ENCODE peak calls at places on chromosomes 11 and 22, in four cellular contexts. U, Z, P and V are unnamed samples.

GRCh38 chr11:102448869-102449224 is 3.7 kb downstream of the TMEM123 start:
- DNase-seq in U (no peak), Z (no peak), P (no peak), V (no peak)

GRCh38 chr22:17842386-17842785 is 68.1 kb upstream of the BID start:
- DNase-seq in U (peak), Z (peak), P (no peak), V (no peak)

GRCh38 chr11:21415566-21415965 is 746.2 kb downstream of the NELL1 start:
- DNase-seq in U (no peak), Z (no peak), P (no peak), V (no peak)

GRCh38 chr22:43887391-43887790 is 4.4 kb downstream of the PNPLA5 start:
- DNase-seq in U (peak), Z (no peak), P (no peak), V (peak)

GRCh38 chr11:61860054-61860903 is 31.1 kb downstream of the FADS3 start:
- DNase-seq in U (peak), Z (no peak), P (no peak), V (no peak)

GRCh38 chr11:28799316-28799715 is 691.1 kb downstream of the METTL15 start:
- DNase-seq in U (no peak), Z (no peak), P (no peak), V (no peak)

GRCh38 chr22:45642966-45643365 is 28.7 kb upstream of the ATXN10 start:
- DNase-seq in U (no peak), Z (no peak), P (no peak), V (no peak)

GRCh38 chr11:111982019-111982464 is 43.2 kb upstream of the DLAT start:
- DNase-seq in U (no peak), Z (peak), P (peak), V (no peak)

GRCh38 chr22:49398646-49399045 is 429.0 kb downstream of the BRD1 start:
- DNase-seq in U (no peak), Z (no peak), P (no peak), V (no peak)

GRCh38 chr11:73995247-73995646 is 12.6 kb upstream of the UCP2 start:
- DNase-seq in U (no peak), Z (peak), P (no peak), V (no peak)

GRCh38 chr11:35418847-35419712 is at the start of gene SLC1A2:
- DNase-seq in U (no peak), Z (peak), P (no peak), V (no peak)

GRCh38 chr11:44726278-44727113 is at the start of gene TSPAN18:
- DNase-seq in U (peak), Z (peak), P (no peak), V (no peak)

GRCh38 chr11:77503006-77503405 is 29.1 kb upstream of the PAK1 start:
- DNase-seq in U (no peak), Z (no peak), P (no peak), V (no peak)

GRCh38 chr11:112285918-112286317 is 25.3 kb upstream of the PLET1 start:
- DNase-seq in U (no peak), Z (no peak), P (no peak), V (no peak)

GRCh38 chr11:69005183-69005630 is 7.8 kb downstream of the MRGPRF start:
- DNase-seq in U (peak), Z (no peak), P (no peak), V (peak)

GRCh38 chr11:68770781-68771180 is 19.5 kb upstream of the TESMIN start:
- DNase-seq in U (no peak), Z (no peak), P (no peak), V (no peak)

GRCh38 chr22:45995405-45996101 is 18.6 kb upstream of the WNT7B start:
- DNase-seq in U (no peak), Z (no peak), P (no peak), V (peak)

GRCh38 chr22:37092997-37093396 is 16.5 kb downstream of the TMPRSS6 start:
- DNase-seq in U (no peak), Z (no peak), P (no peak), V (no peak)

GRCh38 chr11:13010737-13011342 is 1.7 kb downstream of the RASSF10 start:
- DNase-seq in U (no peak), Z (no peak), P (no peak), V (no peak)

GRCh38 chr11:3203221-3204043 is 15.2 kb downstream of the MRGPRG start:
- DNase-seq in U (peak), Z (no peak), P (no peak), V (peak)

GRCh38 chr22:17633217-17633997 is 4.9 kb upstream of the ATP6V1E1 start:
- DNase-seq in U (no peak), Z (no peak), P (no peak), V (no peak)

GRCh38 chr11:44286268-44286880 is 23.6 kb downstream of the ALX4 start:
- DNase-seq in U (no peak), Z (peak), P (peak), V (no peak)

GRCh38 chr11:40842750-40843339 is 616.6 kb downstream of the LRRC4C start:
- DNase-seq in U (no peak), Z (no peak), P (no peak), V (no peak)

GRCh38 chr11:69563946-69564780 is 76.8 kb upstream of the CCND1 start:
- DNase-seq in U (peak), Z (no peak), P (no peak), V (no peak)

GRCh38 chr11:85884581-85885021 is 29.4 kb downstream of the CCDC83 start:
- DNase-seq in U (no peak), Z (no peak), P (no peak), V (no peak)

GRCh38 chr22:18057568-18058209 is 20.1 kb upstream of the PEX26 start:
- DNase-seq in U (peak), Z (peak), P (peak), V (no peak)

GRCh38 chr11:33691051-33691864 is 9.4 kb downstream of the C11orf91 start:
- DNase-seq in U (no peak), Z (no peak), P (no peak), V (no peak)

GRCh38 chr11:110069158-110069737 is 23.9 kb upstream of the ZC3H12C start:
- DNase-seq in U (peak), Z (no peak), P (peak), V (no peak)

GRCh38 chr11:117878939-117879475 is 2.5 kb upstream of the FXYD6 start:
- DNase-seq in U (no peak), Z (no peak), P (no peak), V (no peak)

GRCh38 chr11:124669193-124669592 is 4.3 kb downstream of the SIAE start:
- DNase-seq in U (no peak), Z (peak), P (peak), V (no peak)

GRCh38 chr11:66277475-66278391 is at the start of gene CNIH2:
- DNase-seq in U (no peak), Z (peak), P (no peak), V (no peak)

GRCh38 chr11:92846542-92847125 is 122.8 kb upstream of the MTNR1B start:
- DNase-seq in U (no peak), Z (no peak), P (no peak), V (no peak)

GRCh38 chr11:1072116-1072820 is 2.4 kb upstream of the MUC2 start:
- DNase-seq in U (peak), Z (no peak), P (no peak), V (peak)

DNA sequence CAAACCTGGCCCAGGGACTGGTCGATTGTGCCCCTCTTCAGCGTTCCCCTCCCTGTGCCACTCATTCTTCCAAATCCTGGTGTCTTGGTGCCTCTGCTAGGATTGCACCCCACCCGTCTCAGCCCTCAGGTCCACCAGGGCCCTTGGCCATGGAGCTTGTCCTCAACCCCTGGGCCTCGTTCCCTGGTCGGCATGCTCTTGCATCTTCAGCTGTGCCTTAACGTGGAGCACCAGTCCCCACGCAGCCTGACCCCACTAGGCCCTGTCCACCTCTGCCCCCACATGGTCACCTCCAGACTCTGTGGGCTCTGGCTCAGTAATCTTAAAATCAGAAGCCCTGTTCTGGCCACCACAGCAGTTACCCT is 61.1 kb downstream of the OSBP2 start:
- DNase-seq in U (no peak), Z (no peak), P (no peak), V (no peak)
- TF ChIP-seq CTCF in U (no peak), Z (no peak), P (no peak), V (peak)

GRCh38 chr22:21629262-21630149 is at the start of gene YDJC:
- DNase-seq in U (peak), Z (peak), P (peak), V (peak)
- TF ChIP-seq CTCF in U (peak), Z (peak), P (peak), V (peak)

DNA sequence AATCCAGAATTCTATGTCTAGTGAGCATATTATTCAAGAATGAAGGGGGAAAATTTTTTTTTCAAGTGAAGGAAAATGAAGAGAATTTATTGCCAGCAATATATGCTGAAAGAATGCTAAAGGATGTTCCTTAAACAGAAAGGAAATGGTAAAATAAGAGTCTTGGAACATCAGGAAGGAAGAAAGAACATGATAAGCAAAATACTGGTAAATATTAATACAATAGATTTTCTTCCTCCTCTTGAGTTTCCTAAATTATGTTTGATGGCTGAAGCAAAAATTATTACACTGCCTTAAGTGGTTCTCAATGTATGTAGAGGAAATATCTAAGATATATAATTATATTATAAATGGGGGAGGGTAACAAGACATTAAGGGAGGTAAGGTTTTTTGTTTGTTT is 9.6 kb upstream of the CLDN5 start:
- DNase-seq in U (no peak), Z (no peak), P (no peak), V (no peak)
- TF ChIP-seq CTCF in U (no peak), Z (no peak), P (no peak), V (no peak)

GRCh38 chr22:40571887-40572286 is 64.6 kb downstream of the MRTFA start:
- DNase-seq in U (no peak), Z (no peak), P (no peak), V (no peak)
- TF ChIP-seq CTCF in U (no peak), Z (no peak), P (no peak), V (no peak)

GRCh38 chr11:71117311-71117710 is 135.1 kb downstream of the SHANK2 start:
- DNase-seq in U (no peak), Z (no peak), P (no peak), V (no peak)

GRCh38 chr11:71124127-71124526 is 128.2 kb downstream of the SHANK2 start:
- DNase-seq in U (no peak), Z (no peak), P (no peak), V (no peak)

GRCh38 chr11:71118671-71119250 is 133.6 kb downstream of the SHANK2 start:
- DNase-seq in U (no peak), Z (no peak), P (no peak), V (no peak)

GRCh38 chr11:71119656-71120269 is 132.6 kb downstream of the SHANK2 start:
- DNase-seq in U (no peak), Z (no peak), P (no peak), V (no peak)

GRCh38 chr11:71120346-71120963 is 131.9 kb downstream of the SHANK2 start:
- DNase-seq in U (no peak), Z (no peak), P (no peak), V (no peak)
- TF ChIP-seq CTCF in U (no peak), Z (no peak), P (no peak), V (peak)

GRCh38 chr22:41367039-41367679 is 14.6 kb upstream of the TEF start:
- DNase-seq in U (peak), Z (no peak), P (peak), V (peak)
- TF ChIP-seq CTCF in U (peak), Z (no peak), P (peak), V (peak)

DNA sequence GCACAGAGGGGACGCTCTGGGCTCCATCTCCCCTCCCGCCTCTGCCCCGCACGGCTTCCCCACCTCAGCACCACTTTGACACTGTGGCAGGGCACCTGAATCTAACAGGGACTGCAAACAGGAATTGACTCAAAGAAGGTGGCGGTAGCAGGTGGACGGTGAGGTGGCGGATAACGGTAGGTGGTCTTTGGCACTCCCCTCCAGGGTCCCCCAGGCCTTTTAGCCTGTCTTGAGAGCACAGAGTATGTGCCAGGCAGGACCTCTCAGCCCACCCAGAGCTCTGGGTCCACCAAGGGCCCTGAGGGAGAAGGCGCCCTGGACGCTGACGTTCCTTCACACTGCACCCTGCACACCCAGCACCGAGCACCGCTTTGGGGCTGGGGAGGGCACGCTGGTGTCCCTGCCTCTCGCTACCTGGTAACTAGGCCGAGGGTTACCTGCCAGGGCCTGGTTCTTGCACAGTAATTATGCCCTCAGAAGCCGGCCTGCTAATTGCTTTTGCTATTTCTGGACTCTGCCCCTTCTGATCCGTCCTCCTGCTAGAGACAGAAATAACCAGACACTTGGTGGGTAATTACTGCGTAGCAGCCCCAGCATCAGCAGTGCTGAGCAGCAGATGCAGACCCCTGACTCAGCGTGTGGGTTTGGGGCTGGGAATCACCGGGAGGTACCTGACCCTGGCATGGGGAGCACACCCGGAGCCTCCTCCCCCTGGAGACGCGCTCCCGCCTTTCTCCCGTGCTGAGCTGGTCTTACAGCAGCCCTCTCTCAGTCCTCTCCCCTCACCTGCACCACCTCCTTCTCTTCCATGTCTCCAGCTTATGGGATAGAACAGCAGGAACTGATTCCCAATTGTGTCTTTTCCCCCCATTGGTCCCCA is 103.3 kb upstream of the B3GAT1 start:
- DNase-seq in U (peak), Z (no peak), P (no peak), V (peak)
- TF ChIP-seq CTCF in U (no peak), Z (no peak), P (no peak), V (no peak)